ENCODE peak calls at places on chromosomes 16 and 17, in seven cellular contexts. T is NCI-H345; E is heart left ventricle; V is MCF 10A; N is A549; K is CD4-positive, CD25-positive, alpha-beta regulatory T cell; G is stimulated activated CD4-positive, alpha-beta T cell treated with anti-CD3 and anti-CD28 coated beads, Interleukin-15, amount 100 ng/mL, for 24 hours. R is an unnamed sample.

GRCh38 chr17:194844-195602 is 13.6 kb upstream of the DOC2B start:
- DNase-seq in T (no peak), V (no peak), G (no peak), K (no peak), E (no peak), N (no peak), R (no peak)

GRCh38 chr16:57745768-57746167 is 10.2 kb downstream of the KATNB1 start:
- DNase-seq in N (no peak), G (no peak), E (no peak), T (no peak), V (no peak), K (no peak), R (no peak)

GRCh38 chr17:34616148-34616547 is 36.8 kb downstream of the TMEM132E start:
- DNase-seq in V (no peak), E (no peak), N (no peak), T (peak; percentile 96), G (no peak), K (no peak), R (no peak)

GRCh38 chr17:80416940-80417293 is 1.9 kb downstream of the ENDOV start:
- DNase-seq in K (no peak), E (no peak), G (no peak), T (no peak), V (no peak), N (no peak), R (no peak)

GRCh38 chr16:54277845-54278703 is 8.5 kb downstream of the IRX3 start:
- DNase-seq in T (peak; percentile 4), N (no peak), V (no peak), K (no peak), E (no peak), G (no peak), R (no peak)

GRCh38 chr17:62664336-62665120 is 37.1 kb downstream of the MRC2 start:
- DNase-seq in K (no peak), V (no peak), G (no peak), N (no peak), T (no peak), E (no peak), R (no peak)

GRCh38 chr17:41666336-41666680 is 22.4 kb upstream of the EIF1 start:
- DNase-seq in G (peak; percentile 82), V (peak; percentile 52), K (peak; percentile 82), N (peak; percentile 73), E (peak; percentile 28), T (peak; percentile 69), R (peak; percentile 51)

GRCh38 chr16:1438229-1439057 is 5.9 kb downstream of the CCDC154 start:
- DNase-seq in G (no peak), E (no peak), N (no peak), V (no peak), T (no peak), K (no peak), R (no peak)

GRCh38 chr16:4420703-4421102 is 4.3 kb upstream of the CORO7 start:
- DNase-seq in K (no peak), N (no peak), T (no peak), V (no peak), E (peak; percentile 1), G (no peak), R (no peak)

GRCh38 chr16:47644166-47644565 is 183.0 kb downstream of the PHKB start:
- DNase-seq in N (no peak), G (no peak), K (no peak), T (no peak), V (peak; percentile 67), E (peak; percentile 45), R (peak; percentile 92)

GRCh38 chr16:911604-912321 is 59.0 kb downstream of the LMF1 start:
- DNase-seq in E (no peak), T (no peak), V (no peak), N (no peak), K (no peak), G (no peak), R (no peak)

R was measured in dermis microvascular lymphatic vessel endothelial cell.